ENCODE peak calls at places on chromosome 6, in four cellular contexts. F is PC-3, B is GM13976, D is GM13977. T is an unnamed sample.

GRCh38 chr6:135236732-135237131 is 55.6 kb downstream of the MYB start:
- DNase-seq in F (no peak), B (no peak), D (no peak), T (no peak)

GRCh38 chr6:95078457-95078856 is 498.9 kb upstream of the MANEA start:
- DNase-seq in F (no peak), B (no peak), D (no peak), T (no peak)

GRCh38 chr6:156919370-156919769 is 142.2 kb downstream of the ARID1B start:
- DNase-seq in F (no peak), B (no peak), D (no peak), T (no peak)

GRCh38 chr6:49978332-49979226 is 9.2 kb upstream of the DEFB113 start:
- DNase-seq in F (no peak), B (no peak), D (no peak), T (no peak)

GRCh38 chr6:26294276-26294675 is 70.7 kb upstream of the BTN3A2 start:
- DNase-seq in F (no peak), B (no peak), D (no peak), T (no peak)

GRCh38 chr6:7377961-7378360 is 11.6 kb downstream of the CAGE1 start:
- DNase-seq in F (no peak), B (no peak), D (no peak), T (no peak)

GRCh38 chr6:108565091-108565766 is 4.5 kb downstream of the FOXO3 start:
- DNase-seq in F (peak; percentile 64), B (peak; percentile 43), D (peak; percentile 58), T (peak; percentile 41)

GRCh38 chr6:42391441-42391840 is 60.3 kb downstream of the TRERF1 start:
- DNase-seq in F (no peak), B (no peak), D (no peak), T (no peak)

GRCh38 chr6:152981219-152981618 is 1.6 kb downstream of the FBXO5 start:
- DNase-seq in F (no peak), B (no peak), D (no peak), T (no peak)

GRCh38 chr6:28401172-28401571 is 1.6 kb upstream of the ZSCAN12 start:
- DNase-seq in F (peak; percentile 76), B (no peak), D (no peak), T (no peak)

GRCh38 chr6:101011165-101011564 is 130.0 kb upstream of the ASCC3 start:
- DNase-seq in F (peak; percentile 74), B (no peak), D (no peak), T (no peak)

GRCh38 chr6:26187981-26188635 is 100.9 kb downstream of the HFE start:
- DNase-seq in F (no peak), B (no peak), D (no peak), T (no peak)

GRCh38 chr6:142302427-142303190 is 802 bp downstream of the ADGRG6 start:
- DNase-seq in F (peak; percentile 90), B (no peak), D (no peak), T (no peak)

DNA sequence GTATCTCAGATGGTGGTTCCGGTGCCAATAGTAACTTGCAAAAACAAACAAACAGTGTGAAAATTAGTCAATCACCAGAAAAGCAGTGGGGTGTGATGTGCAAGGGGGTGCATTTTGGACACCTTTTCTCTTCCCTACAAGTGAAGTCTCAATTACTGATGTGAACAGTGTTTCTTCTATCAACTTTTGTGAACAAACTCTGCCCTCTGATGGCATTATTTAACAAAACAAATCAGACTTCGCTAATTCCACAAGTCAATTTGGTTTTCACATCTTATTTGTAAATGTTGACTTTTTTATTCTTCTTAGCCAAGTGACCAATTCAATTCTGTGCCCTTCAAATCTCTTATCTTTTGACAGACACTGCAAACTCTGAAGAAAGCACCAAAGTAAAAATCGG is 212.2 kb downstream of the UST start:
- DNase-seq in F (peak; percentile 23), B (no peak), D (no peak), T (no peak)
- TF ChIP-seq CTCF in F (peak; percentile 29), B (no peak), D (no peak), T (no peak)

DNA sequence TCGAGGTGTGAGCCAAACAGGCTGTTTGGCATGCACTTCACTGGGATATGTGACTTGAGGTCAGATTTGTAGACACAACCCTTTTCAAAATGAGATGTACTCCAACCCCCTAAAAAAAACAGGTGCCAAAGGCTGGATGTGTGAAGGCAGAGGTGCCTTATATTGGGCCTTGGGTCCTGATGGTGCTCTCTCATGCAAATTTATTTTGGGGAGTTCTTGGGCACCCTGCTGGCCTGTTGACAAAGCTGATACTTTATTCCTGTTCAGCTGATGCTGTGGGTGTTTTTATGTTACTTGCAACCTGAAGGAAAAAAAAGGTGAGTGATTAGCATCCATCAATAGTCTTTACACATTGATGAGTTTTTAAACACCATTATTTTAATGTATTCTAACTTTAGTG is 121.5 kb downstream of the DNAH8 start:
- DNase-seq in F (no peak), B (no peak), D (no peak), T (no peak)
- TF ChIP-seq CTCF in F (no peak), B (no peak), D (no peak), T (no peak)

GRCh38 chr6:19772891-19773290 is 64.3 kb upstream of the ID4 start:
- DNase-seq in F (peak; percentile 50), B (no peak), D (no peak), T (no peak)
- TF ChIP-seq CTCF in F (peak; percentile 40), B (no peak), D (no peak), T (no peak)

GRCh38 chr6:110446405-110446804 is 30.0 kb downstream of the SLC22A16 start:
- DNase-seq in F (peak; percentile 33), B (no peak), D (no peak), T (no peak)
- TF ChIP-seq CTCF in F (no peak), B (no peak), D (no peak), T (no peak)

GRCh38 chr6:36914227-36914794 is 28.6 kb downstream of the C6orf89 start:
- DNase-seq in F (peak; percentile 99), B (no peak), D (no peak), T (no peak)

GRCh38 chr6:36915599-36915998 is 29.8 kb downstream of the C6orf89 start:
- DNase-seq in F (no peak), B (no peak), D (no peak), T (no peak)

GRCh38 chr6:36913082-36913481 is 27.3 kb downstream of the C6orf89 start:
- DNase-seq in F (no peak), B (no peak), D (no peak), T (no peak)

GRCh38 chr6:36911946-36912555 is 26.3 kb downstream of the C6orf89 start:
- DNase-seq in F (no peak), B (no peak), D (no peak), T (no peak)

GRCh38 chr6:36912583-36912982 is 26.8 kb downstream of the C6orf89 start:
- DNase-seq in F (peak; percentile 96), B (peak; percentile 70), D (peak; percentile 65), T (peak; percentile 64)
- TF ChIP-seq CTCF in F (peak; percentile 40), B (no peak), D (peak; percentile 24), T (no peak)

GRCh38 chr6:111357680-111358079 is 125.3 kb downstream of the REV3L start:
- DNase-seq in F (no peak), B (no peak), D (no peak), T (no peak)

GRCh38 chr6:111358454-111358853 is 124.6 kb downstream of the REV3L start:
- DNase-seq in F (peak; percentile 73), B (no peak), D (no peak), T (no peak)

GRCh38 chr6:111356551-111356950 is 126.5 kb downstream of the REV3L start:
- DNase-seq in F (no peak), B (no peak), D (no peak), T (no peak)

GRCh38 chr6:111367393-111368088 is 115.5 kb downstream of the REV3L start:
- DNase-seq in F (no peak), B (no peak), D (no peak), T (no peak)

DNA sequence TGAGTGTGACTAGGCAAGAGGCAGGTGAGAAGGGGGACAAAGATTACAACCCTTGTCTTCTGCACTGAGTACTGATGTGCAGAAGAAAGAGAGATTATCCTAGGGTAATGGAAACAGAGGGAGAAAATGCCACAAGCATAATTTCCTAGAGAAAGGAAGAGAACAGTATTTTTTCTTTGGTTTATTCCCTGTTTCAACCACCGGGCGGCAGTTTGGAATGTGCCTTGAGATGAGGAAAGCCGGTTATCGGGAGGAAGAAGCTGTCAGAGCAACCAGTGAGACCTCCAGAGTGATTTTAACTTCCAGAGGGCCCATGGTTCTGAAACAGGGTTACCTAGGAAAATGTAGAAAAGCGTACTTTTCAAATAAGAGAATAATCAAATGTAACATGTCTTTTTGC is 121.4 kb downstream of the REV3L start:
- DNase-seq in F (peak; percentile 48), B (no peak), D (no peak), T (no peak)
- TF ChIP-seq CTCF in F (peak; percentile 62), B (no peak), D (peak; percentile 25), T (no peak)

DNA sequence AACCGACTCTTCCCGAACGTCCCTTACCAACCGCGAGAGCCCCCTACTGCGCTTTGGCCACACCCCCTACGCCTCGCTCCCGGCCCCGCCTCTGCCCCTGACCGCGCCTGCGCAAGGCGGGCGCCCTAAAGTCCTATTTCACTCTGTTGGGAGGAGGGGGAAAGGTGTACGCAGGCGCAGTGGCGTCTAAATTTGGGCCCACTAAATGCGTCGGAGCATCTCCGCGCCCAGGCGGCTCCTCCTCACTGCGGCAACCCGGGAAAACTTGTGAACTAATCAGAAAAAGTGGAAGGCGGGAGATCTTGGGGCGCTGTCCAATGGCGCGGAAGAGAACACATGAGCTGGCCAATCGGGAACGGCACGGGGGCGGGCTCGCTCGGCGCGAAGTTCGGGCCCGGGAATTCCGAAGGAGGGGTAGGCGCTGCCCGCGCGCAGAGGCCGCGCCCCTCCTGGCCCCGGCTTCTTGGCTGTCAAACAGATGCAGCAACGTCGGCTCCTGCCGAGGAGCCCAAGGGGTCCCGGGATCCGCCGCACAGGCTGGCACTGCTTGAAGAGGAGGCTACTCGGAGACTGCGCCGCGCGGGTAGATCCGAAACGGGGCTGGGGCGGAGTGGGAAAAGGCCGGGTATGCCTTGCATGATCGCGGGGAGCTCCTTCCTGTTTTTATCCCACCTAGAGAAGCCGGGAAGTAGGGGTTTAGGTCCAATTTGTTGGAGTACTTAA is at the start of gene TCF19:
- DNase-seq in F (peak; percentile 99), B (peak; percentile 100), D (peak; percentile 100), T (peak; percentile 100)
- TF ChIP-seq CTCF in F (no peak), B (no peak), D (no peak), T (no peak)

GRCh38 chr6:151765444-151765886 is 42.0 kb upstream of the ESR1 start:
- DNase-seq in F (peak; percentile 88), B (peak; percentile 67), D (peak; percentile 66), T (peak; percentile 62)
- TF ChIP-seq CTCF in F (peak; percentile 79), B (peak; percentile 52), D (peak; percentile 58), T (peak; percentile 56)